ENCODE peak calls at places on chromosomes 1 and 21, in seven cellular contexts. One of them, this sample, is unnamed.

GRCh38 chr1:2337081-2337480 is 54.3 kb downstream of the MORN1 start:
- DNase-seq in lung: no peak
- DNase-seq in brain microvascular endothelial cell: no peak
- DNase-seq in KBM-7: no peak
- DNase-seq in activated CD4-positive, alpha-beta T cell treated with anti-CD3 and anti-CD28 coated beads, Interleukin-2, amount 50 U/mL, for 24 hours: no peak
- DNase-seq in mesenchymal stem cell: no peak
- DNase-seq in AML-193: no peak
- DNase-seq in this sample: no peak

GRCh38 chr21:33856893-33857527 is 58.6 kb downstream of the ATP5PO start:
- DNase-seq in mesenchymal stem cell: no peak
- DNase-seq in brain microvascular endothelial cell: no peak
- DNase-seq in AML-193: no peak
- DNase-seq in KBM-7: no peak
- DNase-seq in lung: no peak
- DNase-seq in activated CD4-positive, alpha-beta T cell treated with anti-CD3 and anti-CD28 coated beads, Interleukin-2, amount 50 U/mL, for 24 hours: no peak
- DNase-seq in this sample: no peak

GRCh38 chr1:154869351-154870116 is 547 bp downstream of the KCNN3 start:
- DNase-seq in KBM-7: no peak
- DNase-seq in mesenchymal stem cell: peak; percentile 49
- DNase-seq in lung: peak; percentile 70
- DNase-seq in activated CD4-positive, alpha-beta T cell treated with anti-CD3 and anti-CD28 coated beads, Interleukin-2, amount 50 U/mL, for 24 hours: no peak
- DNase-seq in brain microvascular endothelial cell: peak; percentile 42
- DNase-seq in AML-193: no peak
- DNase-seq in this sample: no peak

GRCh38 chr1:221779771-221780170 is 37.9 kb upstream of the DUSP10 start:
- DNase-seq in lung: no peak
- DNase-seq in mesenchymal stem cell: no peak
- DNase-seq in KBM-7: no peak
- DNase-seq in activated CD4-positive, alpha-beta T cell treated with anti-CD3 and anti-CD28 coated beads, Interleukin-2, amount 50 U/mL, for 24 hours: no peak
- DNase-seq in brain microvascular endothelial cell: no peak
- DNase-seq in AML-193: no peak
- DNase-seq in this sample: no peak

GRCh38 chr21:34074283-34075098 is 1.1 kb downstream of the MRPS6 start:
- DNase-seq in mesenchymal stem cell: peak; percentile 22
- DNase-seq in lung: no peak
- DNase-seq in brain microvascular endothelial cell: no peak
- DNase-seq in activated CD4-positive, alpha-beta T cell treated with anti-CD3 and anti-CD28 coated beads, Interleukin-2, amount 50 U/mL, for 24 hours: no peak
- DNase-seq in AML-193: no peak
- DNase-seq in KBM-7: peak; percentile 32
- DNase-seq in this sample: peak; percentile 16

GRCh38 chr21:27507695-27508094 is 540.8 kb upstream of the ADAMTS5 start:
- DNase-seq in brain microvascular endothelial cell: no peak
- DNase-seq in mesenchymal stem cell: no peak
- DNase-seq in lung: no peak
- DNase-seq in AML-193: no peak
- DNase-seq in KBM-7: no peak
- DNase-seq in activated CD4-positive, alpha-beta T cell treated with anti-CD3 and anti-CD28 coated beads, Interleukin-2, amount 50 U/mL, for 24 hours: no peak
- DNase-seq in this sample: no peak

GRCh38 chr1:154837034-154837678 is 32.9 kb downstream of the KCNN3 start:
- DNase-seq in lung: no peak
- DNase-seq in activated CD4-positive, alpha-beta T cell treated with anti-CD3 and anti-CD28 coated beads, Interleukin-2, amount 50 U/mL, for 24 hours: no peak
- DNase-seq in KBM-7: no peak
- DNase-seq in brain microvascular endothelial cell: no peak
- DNase-seq in mesenchymal stem cell: no peak
- DNase-seq in AML-193: no peak
- DNase-seq in this sample: no peak

GRCh38 chr1:212731630-212732029 is 32.0 kb upstream of the BATF3 start:
- DNase-seq in mesenchymal stem cell: no peak
- DNase-seq in AML-193: no peak
- DNase-seq in lung: no peak
- DNase-seq in activated CD4-positive, alpha-beta T cell treated with anti-CD3 and anti-CD28 coated beads, Interleukin-2, amount 50 U/mL, for 24 hours: no peak
- DNase-seq in KBM-7: no peak
- DNase-seq in brain microvascular endothelial cell: no peak
- DNase-seq in this sample: no peak

GRCh38 chr1:16207318-16208269 is 4.9 kb downstream of the ARHGEF19 start:
- DNase-seq in mesenchymal stem cell: peak; percentile 30
- DNase-seq in KBM-7: no peak
- DNase-seq in lung: no peak
- DNase-seq in activated CD4-positive, alpha-beta T cell treated with anti-CD3 and anti-CD28 coated beads, Interleukin-2, amount 50 U/mL, for 24 hours: no peak
- DNase-seq in brain microvascular endothelial cell: no peak
- DNase-seq in AML-193: no peak
- DNase-seq in this sample: no peak

GRCh38 chr1:166869318-166870099 is 6.6 kb downstream of the TADA1 start:
- DNase-seq in mesenchymal stem cell: no peak
- DNase-seq in KBM-7: no peak
- DNase-seq in lung: no peak
- DNase-seq in brain microvascular endothelial cell: no peak
- DNase-seq in AML-193: no peak
- DNase-seq in activated CD4-positive, alpha-beta T cell treated with anti-CD3 and anti-CD28 coated beads, Interleukin-2, amount 50 U/mL, for 24 hours: no peak
- DNase-seq in this sample: no peak

GRCh38 chr1:185017338-185017737 is 28.0 kb upstream of the RNF2 start:
- DNase-seq in lung: no peak
- DNase-seq in mesenchymal stem cell: peak; percentile 91
- DNase-seq in activated CD4-positive, alpha-beta T cell treated with anti-CD3 and anti-CD28 coated beads, Interleukin-2, amount 50 U/mL, for 24 hours: no peak
- DNase-seq in brain microvascular endothelial cell: peak; percentile 87
- DNase-seq in KBM-7: no peak
- DNase-seq in AML-193: peak; percentile 66
- DNase-seq in this sample: peak; percentile 35

GRCh38 chr1:151728151-151728711 is 6.9 kb downstream of the RIIAD1 start:
- DNase-seq in KBM-7: no peak
- DNase-seq in AML-193: no peak
- DNase-seq in brain microvascular endothelial cell: peak; percentile 25
- DNase-seq in activated CD4-positive, alpha-beta T cell treated with anti-CD3 and anti-CD28 coated beads, Interleukin-2, amount 50 U/mL, for 24 hours: no peak
- DNase-seq in lung: no peak
- DNase-seq in mesenchymal stem cell: no peak
- DNase-seq in this sample: no peak

GRCh38 chr21:45264919-45265515 is 22.7 kb downstream of the POFUT2 start:
- DNase-seq in AML-193: no peak
- DNase-seq in KBM-7: no peak
- DNase-seq in lung: no peak
- DNase-seq in mesenchymal stem cell: no peak
- DNase-seq in brain microvascular endothelial cell: no peak
- DNase-seq in activated CD4-positive, alpha-beta T cell treated with anti-CD3 and anti-CD28 coated beads, Interleukin-2, amount 50 U/mL, for 24 hours: no peak
- DNase-seq in this sample: no peak

GRCh38 chr1:1954831-1955441 is 35.9 kb upstream of the TMEM52 start:
- DNase-seq in KBM-7: peak; percentile 31
- DNase-seq in lung: no peak
- DNase-seq in brain microvascular endothelial cell: no peak
- DNase-seq in AML-193: no peak
- DNase-seq in activated CD4-positive, alpha-beta T cell treated with anti-CD3 and anti-CD28 coated beads, Interleukin-2, amount 50 U/mL, for 24 hours: no peak
- DNase-seq in mesenchymal stem cell: no peak
- DNase-seq in this sample: no peak

GRCh38 chr1:44645466-44646244 is 28.6 kb downstream of the TMEM53 start:
- DNase-seq in brain microvascular endothelial cell: no peak
- DNase-seq in KBM-7: no peak
- DNase-seq in AML-193: no peak
- DNase-seq in activated CD4-positive, alpha-beta T cell treated with anti-CD3 and anti-CD28 coated beads, Interleukin-2, amount 50 U/mL, for 24 hours: no peak
- DNase-seq in mesenchymal stem cell: no peak
- DNase-seq in lung: no peak
- DNase-seq in this sample: no peak

GRCh38 chr1:48532976-48533375 is 61.0 kb upstream of the SPATA6 start:
- DNase-seq in AML-193: no peak
- DNase-seq in activated CD4-positive, alpha-beta T cell treated with anti-CD3 and anti-CD28 coated beads, Interleukin-2, amount 50 U/mL, for 24 hours: no peak
- DNase-seq in lung: no peak
- DNase-seq in KBM-7: no peak
- DNase-seq in mesenchymal stem cell: no peak
- DNase-seq in brain microvascular endothelial cell: no peak
- DNase-seq in this sample: no peak

This sample was measured in HL-60.